ENCODE peak calls at places on chromosomes 4 and X, in six cellular contexts. W is A549, J is GM12878, G is SK-N-SH, F is HepG2, E is K562. M is an unnamed sample.
A peak's percentile ranks its signal among the peaks of the same experiment; 100 is the strongest.

GRCh38 chrX:22575161-22575845 is 302.6 kb downstream of the CBLL2 start:
- DNase-seq in G (no peak), F (no peak), J (no peak), E (no peak), W (no peak), M (peak; percentile 26)

GRCh38 chr4:108361886-108362285 is 193.2 kb upstream of the LEF1 start:
- DNase-seq in E (no peak), J (no peak), F (no peak), G (no peak), W (no peak), M (no peak)

GRCh38 chrX:42151808-42152207 is 228.5 kb upstream of the CASK start:
- DNase-seq in W (no peak), F (no peak), E (no peak), J (no peak), G (no peak), M (no peak)

GRCh38 chr4:18980516-18981233 is 959.1 kb upstream of the LCORL start:
- DNase-seq in F (no peak), E (no peak), G (no peak), W (no peak), J (peak; percentile 19), M (no peak)

GRCh38 chr4:69568787-69569186 is 70.7 kb downstream of the UGT2A2 start:
- DNase-seq in G (no peak), J (no peak), E (no peak), F (no peak), W (no peak), M (no peak)

GRCh38 chrX:14697453-14697852 is 168.1 kb downstream of the GLRA2 start:
- DNase-seq in W (peak; percentile 53), J (no peak), G (peak; percentile 59), E (peak; percentile 12), F (peak; percentile 23), M (no peak)

GRCh38 chrX:25597561-25597960 is 540.6 kb upstream of the MAGEB18 start:
- DNase-seq in G (no peak), E (no peak), F (no peak), J (no peak), W (no peak), M (no peak)

GRCh38 chrX:111095974-111096870 is at the start of gene PAK3:
- DNase-seq in F (no peak), E (no peak), G (peak; percentile 79), J (no peak), W (peak; percentile 19), M (peak; percentile 64)

GRCh38 chrX:71652405-71652804 is 14.9 kb upstream of the LOC101059915 start:
- DNase-seq in W (peak; percentile 61), F (peak; percentile 31), E (peak; percentile 38), G (peak; percentile 59), J (no peak), M (peak; percentile 59)

GRCh38 chrX:107718156-107718621 is 57.4 kb downstream of the TSC22D3 start:
- DNase-seq in E (peak; percentile 72), G (peak; percentile 69), W (peak; percentile 86), J (no peak), F (peak; percentile 44), M (peak; percentile 78)

GRCh38 chrX:11532291-11533075 is 133.2 kb downstream of the ARHGAP6 start:
- DNase-seq in G (no peak), F (no peak), J (no peak), W (peak; percentile 1), E (peak; percentile 65), M (peak; percentile 9)

GRCh38 chr4:41095973-41096372 is 118.4 kb downstream of the APBB2 start:
- DNase-seq in J (peak; percentile 54), E (no peak), F (no peak), W (no peak), G (no peak), M (peak; percentile 87)

GRCh38 chrX:40483502-40483901 is 97.3 kb upstream of the ATP6AP2 start:
- DNase-seq in E (no peak), G (no peak), W (no peak), F (no peak), J (no peak), M (no peak)

GRCh38 chrX:38192007-38192625 is 28.6 kb downstream of the SRPX start:
- DNase-seq in F (no peak), E (peak; percentile 9), G (peak; percentile 37), J (no peak), W (peak; percentile 14), M (peak; percentile 25)

GRCh38 chr4:19993222-19993621 is 258.5 kb upstream of the SLIT2 start:
- DNase-seq in F (no peak), E (no peak), G (no peak), J (no peak), W (no peak), M (no peak)

GRCh38 chr4:99635601-99636000 is 22.0 kb downstream of the C4orf54 start:
- DNase-seq in W (no peak), F (no peak), J (no peak), G (no peak), E (no peak), M (no peak)

GRCh38 chr4:7754565-7755262 is 184.9 kb downstream of the AFAP1 start:
- DNase-seq in F (no peak), J (no peak), G (no peak), E (peak; percentile 15), W (no peak), M (no peak)

GRCh38 chr4:20393486-20394100 is 141.9 kb downstream of the SLIT2 start:
- DNase-seq in G (no peak), W (no peak), F (no peak), E (no peak), J (no peak), M (no peak)

GRCh38 chr4:75671802-75672421 is 1.3 kb downstream of the G3BP2 start:
- DNase-seq in J (no peak), G (no peak), E (no peak), W (no peak), F (no peak), M (no peak)

GRCh38 chr4:40311811-40312346 is 23.3 kb upstream of the CHRNA9 start:
- DNase-seq in E (peak; percentile 85), J (no peak), G (no peak), F (no peak), W (peak; percentile 58), M (no peak)

GRCh38 chrX:96126182-96126581 is 558.5 kb upstream of the DIAPH2 start:
- DNase-seq in J (no peak), F (no peak), E (no peak), W (no peak), G (no peak), M (no peak)

GRCh38 chrX:140661657-140662056 is 47.9 kb upstream of the LINC00632 start:
- DNase-seq in J (no peak), W (no peak), G (no peak), F (no peak), E (no peak), M (peak; percentile 3)

GRCh38 chr4:111641813-111642579 is 503.3 kb upstream of the FAM241A start:
- DNase-seq in F (peak; percentile 87), W (peak; percentile 88), J (peak; percentile 13), G (peak; percentile 52), E (peak; percentile 33), M (peak; percentile 86)

DNA sequence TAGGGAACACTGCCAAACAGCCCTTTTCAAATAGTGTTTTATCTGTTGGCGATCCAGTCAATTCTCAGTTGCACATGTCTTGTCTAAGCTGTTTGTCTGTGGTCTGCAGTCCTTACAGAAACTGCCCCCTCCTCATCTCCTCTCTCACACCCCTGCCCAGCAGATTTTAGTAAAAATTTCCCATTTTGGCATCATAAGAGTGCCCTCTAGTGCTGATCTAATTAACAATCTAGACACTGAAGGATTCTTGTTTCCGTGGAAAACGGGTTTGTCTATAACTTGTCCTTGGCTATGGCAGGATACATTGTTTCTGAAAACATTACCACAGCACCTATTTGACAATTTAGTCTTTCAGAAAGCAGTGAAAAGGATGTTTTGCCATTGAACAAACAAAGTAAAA is 227.2 kb upstream of the MBNL3 start:
- DNase-seq in J (no peak), G (peak; percentile 8), E (no peak), W (no peak), F (no peak), M (no peak)
- TF ChIP-seq SMC3 in J (no peak), G (no peak), E (no peak), W (no peak), F (no peak), M (no peak)

GRCh38 chrX:13309631-13310030 is 10.2 kb downstream of the ATXN3L start:
- DNase-seq in W (no peak), J (no peak), E (no peak), F (no peak), G (no peak), M (no peak)

GRCh38 chrX:13307041-13307440 is 12.8 kb downstream of the ATXN3L start:
- DNase-seq in W (no peak), F (no peak), E (no peak), G (no peak), J (no peak), M (no peak)

GRCh38 chrX:13304052-13304451 is 15.8 kb downstream of the ATXN3L start:
- DNase-seq in E (no peak), W (no peak), J (no peak), F (no peak), G (no peak), M (no peak)

DNA sequence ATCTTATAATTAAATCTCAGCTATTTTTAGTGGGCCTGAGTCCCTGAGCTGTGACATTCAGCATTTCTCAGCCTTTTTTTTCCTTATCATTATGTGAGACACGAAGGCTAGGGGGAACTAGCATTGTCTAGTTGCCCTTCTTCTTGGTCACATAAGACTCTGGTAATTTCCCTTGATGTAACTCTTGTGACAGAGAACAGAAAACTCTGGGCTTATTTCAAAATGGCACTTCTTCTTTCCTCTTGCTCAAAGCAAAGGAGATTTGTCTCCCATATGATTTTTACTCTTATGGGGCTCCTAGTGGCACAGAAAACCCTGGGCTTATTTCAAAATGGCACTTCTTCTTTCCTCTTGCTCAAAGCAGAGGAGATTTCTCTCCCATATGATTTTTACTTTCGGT is 14.8 kb downstream of the ATXN3L start:
- DNase-seq in E (no peak), J (no peak), W (no peak), G (no peak), F (no peak), M (no peak)
- TF ChIP-seq SMC3 in E (no peak), J (no peak), W (no peak), G (no peak), F (no peak), M (no peak)

GRCh38 chrX:47063179-47063578 is 15.1 kb upstream of the RGN start:
- DNase-seq in G (no peak), W (no peak), E (no peak), F (peak; percentile 48), J (no peak), M (no peak)
- TF ChIP-seq SMC3 in G (no peak), W (no peak), E (no peak), F (no peak), J (no peak), M (no peak)

DNA sequence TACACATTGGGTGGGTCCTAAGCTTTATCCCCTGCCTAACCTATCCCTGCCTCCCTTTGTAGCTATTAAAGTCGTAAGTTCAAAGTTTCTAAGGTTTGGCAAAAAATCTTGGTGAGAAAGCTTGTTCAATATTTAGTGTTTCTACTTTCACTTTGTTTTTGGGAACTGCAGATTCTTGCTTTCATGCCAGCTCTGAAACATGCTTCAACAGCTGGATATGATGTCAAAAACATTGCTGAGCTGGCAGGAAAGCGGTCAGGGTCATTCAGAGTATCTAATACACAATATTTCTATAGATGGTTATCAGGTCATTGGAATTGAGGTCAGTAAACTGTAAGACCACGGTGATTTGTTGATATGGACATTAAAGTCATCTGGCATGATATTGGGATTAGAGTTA is 19.7 kb downstream of the CENPI start:
- DNase-seq in G (no peak), F (no peak), J (no peak), W (no peak), E (no peak), M (peak; percentile 35)
- TF ChIP-seq SMC3 in G (no peak), F (no peak), J (no peak), W (no peak), E (no peak), M (no peak)

GRCh38 chr4:168995537-168996295 is 14.3 kb downstream of the CBR4 start:
- DNase-seq in E (no peak), F (no peak), J (no peak), W (peak; percentile 15), G (no peak), M (peak; percentile 19)
- TF ChIP-seq SMC3 in E (no peak), F (no peak), J (no peak), W (no peak), G (no peak), M (peak; percentile 25)